ENCODE peak calls at places on chromosomes 16 and 17, in five cellular contexts. C is HepG2, L is heart left ventricle, M is IMR-90, R is PC-3. Q is an unnamed sample.

GRCh38 chr17:28394717-28395116 is 11.3 kb downstream of the SLC46A1 start:
- DNase-seq in C (no peak), M (peak), L (no peak), R (no peak), Q (no peak)

GRCh38 chr17:38674749-38675615 is at the start of gene EPOP:
- DNase-seq in R (peak), C (peak), L (peak), M (peak), Q (peak)

GRCh38 chr17:34306466-34306865 is 12.8 kb upstream of the CCL8 start:
- DNase-seq in M (peak), L (no peak), C (no peak), R (peak), Q (no peak)

GRCh38 chr16:67068212-67068753 is 39.3 kb downstream of the CBFB start:
- DNase-seq in R (peak), M (peak), C (peak), L (no peak), Q (no peak)

GRCh38 chr17:9183297-9183696 is 162.0 kb downstream of the NTN1 start:
- DNase-seq in M (no peak), C (no peak), L (no peak), R (no peak), Q (no peak)

GRCh38 chr16:3787924-3788661 is 70.8 kb upstream of the TRAP1 start:
- DNase-seq in M (no peak), R (no peak), C (no peak), L (no peak), Q (no peak)

GRCh38 chr16:27640277-27640600 is 90.3 kb downstream of the KATNIP start:
- DNase-seq in C (no peak), M (no peak), L (no peak), R (peak), Q (no peak)

GRCh38 chr17:45940826-45941225 is 46.5 kb downstream of the MAPT start:
- DNase-seq in M (no peak), L (no peak), C (no peak), R (no peak), Q (peak)

GRCh38 chr17:69344939-69345338 is 18.0 kb upstream of the ABCA5 start:
- DNase-seq in C (no peak), L (no peak), M (no peak), R (peak), Q (no peak)

GRCh38 chr17:69356625-69357024 is 29.7 kb upstream of the ABCA5 start:
- DNase-seq in R (no peak), C (no peak), M (no peak), L (no peak), Q (no peak)

GRCh38 chr17:69348441-69348840 is 21.5 kb upstream of the ABCA5 start:
- DNase-seq in M (no peak), L (no peak), C (no peak), R (no peak), Q (no peak)

DNA sequence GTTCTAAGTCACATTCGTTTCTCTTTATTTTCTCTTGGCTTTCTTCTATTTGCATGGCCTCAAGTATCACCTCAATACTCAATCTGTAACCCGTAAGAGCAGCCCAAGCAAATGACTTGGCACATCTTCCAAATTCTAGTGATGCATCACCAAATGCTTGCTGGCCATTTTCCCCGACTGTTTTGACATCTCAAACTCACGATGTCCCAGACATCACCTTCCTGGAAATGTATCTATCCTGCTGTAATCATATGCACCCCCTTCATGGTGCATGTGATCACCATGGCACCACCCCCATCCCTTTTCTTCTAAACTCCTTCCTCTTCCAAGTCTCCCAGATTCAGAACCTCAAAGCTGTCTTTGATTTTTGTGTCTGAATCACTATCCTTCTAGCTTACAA is 24.0 kb upstream of the ABCA5 start:
- DNase-seq in M (no peak), C (no peak), R (no peak), L (no peak), Q (no peak)
- H3K4me3 ChIP-seq in M (no peak), C (no peak), R (no peak), L (no peak), Q (no peak)

DNA sequence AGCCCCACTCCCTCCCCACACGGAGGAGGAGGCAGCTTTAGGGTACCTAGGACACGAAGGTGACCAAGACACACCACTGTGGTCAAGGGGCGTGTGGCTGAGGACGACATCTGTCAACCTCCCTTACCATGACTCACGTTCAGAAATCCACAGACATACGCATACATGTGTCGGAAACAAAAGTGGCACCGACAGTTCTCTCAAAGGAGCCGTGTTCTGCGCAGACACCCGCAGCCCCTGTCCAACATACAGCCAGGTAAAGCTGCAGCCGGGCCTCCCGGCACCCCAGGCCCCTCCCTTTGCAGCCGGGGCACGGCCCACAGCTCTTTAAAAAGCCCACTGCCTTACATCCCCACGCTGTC is 40.4 kb upstream of the KLHDC4 start:
- DNase-seq in M (peak), L (no peak), R (peak), C (no peak), Q (no peak)
- H3K4me3 ChIP-seq in M (no peak), L (peak), R (peak), C (peak), Q (no peak)

GRCh38 chr16:82995286-82995926 is 368.6 kb downstream of the CDH13 start:
- DNase-seq in M (no peak), R (no peak), L (no peak), C (no peak), Q (no peak)
- H3K4me3 ChIP-seq in M (no peak), R (no peak), L (peak), C (no peak), Q (no peak)

GRCh38 chr17:68198931-68199836 is 48.7 kb upstream of the AMZ2 start:
- DNase-seq in R (peak), L (no peak), M (no peak), C (no peak), Q (no peak)

GRCh38 chr17:68200689-68201424 is 47.0 kb upstream of the AMZ2 start:
- DNase-seq in C (peak), R (peak), M (peak), L (peak), Q (peak)

GRCh38 chr17:68197997-68198930 is 49.6 kb upstream of the AMZ2 start:
- DNase-seq in C (no peak), L (no peak), M (no peak), R (peak), Q (no peak)

GRCh38 chr17:68199837-68200688 is 47.8 kb upstream of the AMZ2 start:
- DNase-seq in C (no peak), L (no peak), M (no peak), R (no peak), Q (no peak)

GRCh38 chr17:68201425-68201785 is 46.4 kb upstream of the AMZ2 start:
- DNase-seq in L (no peak), M (no peak), R (no peak), C (no peak), Q (no peak)
- H3K4me3 ChIP-seq in L (no peak), M (no peak), R (no peak), C (no peak), Q (no peak)

GRCh38 chr17:80262775-80263244 is 2.2 kb downstream of the RNF213 start:
- DNase-seq in C (no peak), M (no peak), L (no peak), R (no peak), Q (no peak)
- H3K4me3 ChIP-seq in C (peak), M (no peak), L (peak), R (no peak), Q (no peak)

DNA sequence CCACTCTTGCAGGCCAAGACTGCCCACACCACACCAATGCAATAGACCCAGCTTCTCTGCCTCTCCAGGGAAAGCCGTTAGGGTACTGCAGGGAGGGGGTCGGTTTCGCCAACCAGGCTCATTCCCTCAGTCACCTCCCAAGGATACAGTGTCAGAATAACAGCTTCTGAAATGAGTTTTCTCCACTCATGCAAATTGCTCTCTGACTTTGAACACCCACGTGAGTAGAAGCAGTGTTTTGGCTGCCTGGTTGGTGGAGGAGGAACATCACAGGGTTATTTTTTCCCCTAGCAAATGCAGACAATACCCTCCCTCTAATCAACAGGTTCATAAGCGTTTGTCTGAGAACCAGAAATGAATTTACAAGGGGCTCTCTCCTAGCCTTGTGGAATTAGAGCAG is 229.6 kb downstream of the MSI2 start:
- DNase-seq in L (no peak), C (no peak), R (no peak), M (no peak), Q (no peak)
- H3K4me3 ChIP-seq in L (no peak), C (no peak), R (no peak), M (no peak), Q (no peak)

DNA sequence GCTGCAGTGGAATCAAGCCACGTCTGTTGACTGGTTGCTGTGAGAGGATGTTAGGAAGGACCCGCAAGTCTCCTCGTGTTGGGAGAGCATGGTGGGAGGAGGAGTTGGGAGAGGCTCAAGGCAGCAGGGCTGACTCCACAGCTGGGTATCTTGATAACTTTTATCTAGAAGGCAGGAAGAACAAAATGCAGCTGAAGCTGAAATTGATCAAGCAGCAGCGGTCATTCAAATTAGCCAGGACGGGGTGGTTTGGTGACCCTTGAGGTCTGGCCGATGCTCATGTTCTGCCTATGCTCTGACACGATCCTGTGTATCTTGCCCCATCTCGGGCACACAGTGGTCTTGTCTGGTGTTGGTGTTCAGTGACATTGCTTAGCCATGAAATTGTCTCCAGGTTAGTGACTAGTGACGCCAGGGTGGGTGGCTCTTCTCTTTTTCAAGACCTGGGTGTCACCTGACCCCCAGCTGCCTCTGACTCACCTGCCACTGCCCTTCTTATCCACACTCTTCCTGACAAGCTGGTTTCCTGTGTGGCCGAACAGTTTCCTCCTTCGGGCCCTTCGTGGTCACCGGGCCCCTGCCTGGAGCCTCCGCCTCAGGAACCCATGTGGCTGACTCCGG is 19.1 kb downstream of the NPTX1 start:
- DNase-seq in C (no peak), M (no peak), L (no peak), R (peak), Q (no peak)
- H3K4me3 ChIP-seq in C (no peak), M (no peak), L (peak), R (no peak), Q (no peak)

DNA sequence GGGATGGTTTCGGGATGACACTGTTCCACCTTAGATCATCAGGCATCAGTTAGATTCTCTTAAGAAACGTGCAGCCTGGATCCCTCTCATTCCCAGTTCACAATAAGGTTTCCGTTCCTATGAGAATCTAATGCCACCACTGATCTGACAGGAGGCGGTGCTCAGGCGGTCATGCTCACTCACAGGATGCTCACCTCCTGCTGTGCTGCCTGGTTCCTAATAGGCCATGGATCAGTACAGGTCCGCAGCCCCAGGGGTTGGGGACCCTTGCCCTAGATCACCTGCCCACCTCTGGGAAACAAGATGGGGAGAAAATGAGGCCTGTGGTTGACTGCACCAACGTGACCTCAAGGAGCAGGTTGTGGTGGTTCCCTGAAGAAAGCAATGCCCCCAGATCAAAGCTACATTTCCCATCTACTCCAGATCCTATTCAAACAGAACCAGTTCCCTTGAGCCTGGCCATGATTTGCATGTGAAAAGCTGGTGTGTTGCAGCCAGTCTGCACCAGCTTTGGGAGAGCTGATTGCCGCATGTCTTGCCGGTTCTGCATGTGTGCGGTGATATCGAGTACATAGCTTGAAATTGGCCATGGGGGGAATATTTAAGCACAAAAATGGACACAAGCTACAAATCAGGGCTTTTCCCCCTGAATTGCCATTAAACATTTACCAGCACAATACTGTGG is 183.2 kb upstream of the HSBP1 start:
- DNase-seq in M (no peak), R (no peak), C (no peak), L (no peak), Q (no peak)
- H3K4me3 ChIP-seq in M (no peak), R (no peak), C (no peak), L (no peak), Q (no peak)

Q was measured in uterus.